ENCODE peak calls at places on chromosomes 16 and 17, in six cellular contexts. B is epithelial cell of esophagus, C is heart right ventricle, G is fibroblast of mammary gland, Z is endothelial cell, N is dorsolateral prefrontal cortex. H is an unnamed sample.

GRCh38 chr16:5621826-5622225 is 524.2 kb upstream of the EEF2KMT start:
- DNase-seq in N (no peak), Z (no peak), B (no peak), C (no peak), G (no peak), H (no peak)

GRCh38 chr16:82042841-82043240 is 7.8 kb downstream of the HSD17B2 start:
- DNase-seq in C (no peak), Z (no peak), G (no peak), B (no peak), N (no peak), H (no peak)

GRCh38 chr16:67393790-67394270 is 532 bp upstream of the TPPP3 start:
- DNase-seq in B (no peak), Z (no peak), N (no peak), C (no peak), G (no peak), H (no peak)

GRCh38 chr17:77382356-77382911 is 241.7 kb downstream of the SEC14L1 start:
- DNase-seq in Z (no peak), C (no peak), G (no peak), B (peak), N (no peak), H (peak)

GRCh38 chr17:8839410-8839935 is 28.0 kb downstream of the PIK3R6 start:
- DNase-seq in C (no peak), Z (no peak), B (no peak), N (no peak), G (no peak), H (no peak)

GRCh38 chr16:22787456-22788189 is 26.3 kb upstream of the HS3ST2 start:
- DNase-seq in B (peak), N (no peak), G (peak), Z (no peak), C (no peak), H (no peak)

GRCh38 chr17:72259977-72260376 is 139.2 kb downstream of the SOX9 start:
- DNase-seq in G (no peak), N (no peak), Z (no peak), C (no peak), B (no peak), H (no peak)

GRCh38 chr16:20911361-20911760 is 10.8 kb downstream of the LYRM1 start:
- DNase-seq in Z (no peak), N (no peak), G (peak), C (no peak), B (peak), H (no peak)

GRCh38 chr16:88357306-88358032 is 25.3 kb upstream of the ZNF469 start:
- DNase-seq in N (no peak), C (no peak), G (no peak), Z (no peak), B (no peak), H (no peak)

GRCh38 chr17:62187681-62188080 is 122.6 kb upstream of the MED13 start:
- DNase-seq in C (no peak), G (peak), B (peak), N (no peak), Z (no peak), H (no peak)

GRCh38 chr16:25434061-25434460 is 176.4 kb upstream of the ZKSCAN2 start:
- DNase-seq in B (no peak), C (no peak), N (no peak), G (no peak), Z (no peak), H (no peak)

GRCh38 chr17:27566673-27567562 is 64.1 kb upstream of the LGALS9 start:
- DNase-seq in Z (no peak), B (no peak), C (no peak), G (no peak), N (no peak), H (no peak)

GRCh38 chr16:80544326-80544725 is 3.5 kb downstream of the DYNLRB2 start:
- DNase-seq in N (no peak), Z (no peak), B (peak), G (no peak), C (no peak), H (no peak)

GRCh38 chr17:36856169-36856568 is 81.1 kb upstream of the LHX1 start:
- DNase-seq in G (no peak), N (no peak), Z (no peak), C (no peak), B (peak), H (no peak)

GRCh38 chr17:7897773-7898172 is 9.2 kb downstream of the CHD3 start:
- DNase-seq in C (no peak), B (peak), N (no peak), Z (no peak), G (peak), H (no peak)

GRCh38 chr17:50059759-50060273 is 3.9 kb downstream of the ITGA3 start:
- DNase-seq in C (no peak), N (no peak), B (peak), Z (no peak), G (peak), H (no peak)

GRCh38 chr16:64545769-64546168 is 576.1 kb downstream of the CDH11 start:
- DNase-seq in G (no peak), B (peak), C (no peak), Z (no peak), N (no peak), H (no peak)

GRCh38 chr16:60438894-60439293 is 1597.3 kb downstream of the CDH8 start:
- DNase-seq in Z (no peak), G (no peak), N (no peak), B (no peak), C (no peak), H (no peak)

GRCh38 chr16:19884021-19884485 is 595 bp downstream of the GPRC5B start:
- DNase-seq in G (no peak), B (no peak), Z (peak), C (peak), N (no peak), H (no peak)

GRCh38 chr17:47781397-47781796 is 40.2 kb downstream of the OSBPL7 start:
- DNase-seq in G (no peak), Z (no peak), C (no peak), B (no peak), N (no peak), H (peak)

GRCh38 chr17:45871718-45872117 is 22.6 kb upstream of the MAPT start:
- DNase-seq in G (no peak), Z (no peak), C (no peak), N (no peak), B (no peak), H (no peak)

GRCh38 chr17:27390540-27390939 is 65.7 kb upstream of the KSR1 start:
- DNase-seq in C (no peak), N (peak), G (no peak), B (no peak), Z (no peak), H (no peak)

GRCh38 chr16:22314661-22315626 is 17.7 kb downstream of the POLR3E start:
- DNase-seq in C (no peak), Z (no peak), B (peak), G (no peak), N (no peak), H (no peak)

GRCh38 chr16:74449470-74449869 is 28.2 kb upstream of the CLEC18B start:
- DNase-seq in B (peak), N (no peak), G (peak), C (peak), Z (no peak), H (no peak)

GRCh38 chr17:28041844-28042656 is 427 bp upstream of the NLK start:
- DNase-seq in B (peak), G (peak), N (no peak), C (no peak), Z (no peak), H (no peak)

GRCh38 chr16:49875812-49876715 is 20.2 kb upstream of the ZNF423 start:
- DNase-seq in N (no peak), B (no peak), Z (no peak), C (no peak), G (no peak), H (no peak)

GRCh38 chr17:7558544-7559306 is at the start of gene TNFSF13:
- DNase-seq in G (no peak), B (no peak), C (no peak), N (no peak), Z (no peak), H (no peak)

GRCh38 chr17:64125937-64126336 is 4.0 kb downstream of the ERN1 start:
- DNase-seq in Z (no peak), B (no peak), C (no peak), N (no peak), G (no peak), H (no peak)

GRCh38 chr16:58127634-58128033 is 1.5 kb downstream of the CFAP20 start:
- DNase-seq in G (no peak), N (no peak), C (no peak), B (no peak), Z (no peak), H (no peak)
- TF ChIP-seq CTCF in G (peak), N (peak), C (no peak), B (peak), Z (no peak), H (no peak)

GRCh38 chr16:69796285-69797118 is 34.4 kb downstream of the WWP2 start:
- DNase-seq in B (peak), G (peak), N (no peak), C (peak), Z (peak), H (peak)

GRCh38 chr16:69804283-69804682 is 42.2 kb downstream of the WWP2 start:
- DNase-seq in N (no peak), Z (no peak), C (no peak), B (no peak), G (peak), H (no peak)

GRCh38 chr16:69793521-69793920 is 31.4 kb downstream of the WWP2 start:
- DNase-seq in G (no peak), B (no peak), C (no peak), Z (no peak), N (no peak), H (no peak)

GRCh38 chr16:69799601-69800000 is 37.5 kb downstream of the WWP2 start:
- DNase-seq in N (no peak), C (no peak), G (peak), B (no peak), Z (no peak), H (no peak)

DNA sequence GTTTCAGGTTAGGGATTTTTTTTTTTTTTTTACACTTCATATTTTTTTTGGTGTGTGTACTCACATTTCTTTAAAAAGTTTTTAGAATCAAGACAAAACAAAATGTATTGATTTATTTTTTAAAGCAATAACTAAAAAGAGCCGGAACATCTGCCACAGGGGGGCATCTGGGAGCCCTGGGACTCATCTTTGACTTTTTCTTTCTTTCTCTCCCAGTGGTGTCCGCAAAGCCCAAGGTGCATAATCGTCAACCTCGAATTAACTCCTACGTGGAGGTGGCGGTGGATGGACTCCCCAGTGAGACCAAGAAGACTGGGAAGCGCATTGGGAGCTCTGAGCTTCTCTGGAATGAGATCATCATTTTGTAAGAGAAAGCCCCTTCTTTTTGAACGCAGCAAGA is 36.3 kb downstream of the WWP2 start:
- DNase-seq in B (no peak), N (peak), C (peak), G (peak), Z (no peak), H (no peak)
- TF ChIP-seq CTCF in B (peak), N (peak), C (peak), G (peak), Z (no peak), H (peak)

GRCh38 chr16:85894266-85894665 is 4.7 kb upstream of the IRF8 start:
- DNase-seq in C (no peak), Z (no peak), N (no peak), B (no peak), G (no peak), H (peak)

GRCh38 chr16:85899444-85899843 is 482 bp downstream of the IRF8 start:
- DNase-seq in B (no peak), G (no peak), C (no peak), N (no peak), Z (no peak), H (no peak)

GRCh38 chr16:85898521-85899442 is at the start of gene IRF8:
- DNase-seq in C (peak), G (no peak), Z (peak), B (no peak), N (no peak), H (peak)

GRCh38 chr16:85900031-85900792 is 1.2 kb downstream of the IRF8 start:
- DNase-seq in N (no peak), G (no peak), Z (no peak), C (no peak), B (no peak), H (no peak)

GRCh38 chr16:85897384-85897783 is 1.6 kb upstream of the IRF8 start:
- DNase-seq in G (no peak), N (no peak), C (no peak), Z (no peak), B (no peak), H (no peak)
- TF ChIP-seq CTCF in G (no peak), N (no peak), C (no peak), Z (no peak), B (no peak), H (peak)

GRCh38 chr16:77195411-77195810 is 3.8 kb upstream of the SYCE1L start:
- DNase-seq in B (no peak), Z (no peak), C (no peak), G (no peak), N (no peak), H (no peak)
- TF ChIP-seq CTCF in B (no peak), Z (no peak), C (no peak), G (no peak), N (no peak), H (no peak)

DNA sequence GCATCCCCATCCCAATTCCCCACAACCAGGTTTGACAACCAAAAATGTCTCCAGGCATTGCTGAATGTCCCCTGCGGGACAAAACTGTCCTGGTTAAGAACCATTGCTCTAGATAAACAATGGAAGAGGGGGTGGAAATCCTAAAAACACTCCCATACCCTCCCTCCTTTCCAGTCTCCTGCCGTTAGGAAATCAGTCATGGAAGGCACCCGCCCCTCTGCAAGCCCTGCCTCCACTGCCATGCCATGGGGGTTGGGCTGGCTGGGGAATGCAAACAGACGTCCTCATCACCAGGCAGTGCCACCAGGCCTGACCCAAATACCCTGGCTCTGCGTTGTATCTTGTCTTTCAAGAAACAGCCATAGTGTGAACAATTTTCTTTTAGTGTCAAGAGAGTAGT is 57.5 kb downstream of the CYTH1 start:
- DNase-seq in G (no peak), B (peak), N (peak), C (peak), Z (no peak), H (no peak)
- TF ChIP-seq CTCF in G (no peak), B (no peak), N (no peak), C (no peak), Z (no peak), H (no peak)

DNA sequence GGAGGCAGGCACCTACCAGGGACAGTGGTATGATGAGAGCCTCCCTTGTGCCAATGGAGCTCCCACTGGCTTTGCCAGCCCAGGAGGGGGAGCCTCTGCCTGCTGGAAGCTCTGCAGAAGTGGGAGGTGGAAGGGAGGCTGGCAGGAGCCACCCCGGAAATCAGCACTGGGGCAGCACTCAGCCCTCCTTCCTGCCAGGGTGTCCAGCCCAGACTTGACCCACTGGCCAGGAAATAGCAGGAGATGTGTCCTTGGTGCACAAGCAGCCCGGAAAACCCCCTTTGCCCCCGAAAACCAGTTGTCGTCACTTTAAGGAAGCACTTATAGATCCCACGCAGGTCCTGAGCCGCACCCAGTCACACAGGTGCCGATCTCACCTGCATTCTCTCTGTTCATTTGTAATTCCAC is 49.3 kb upstream of the CACNG4 start:
- DNase-seq in N (no peak), C (no peak), G (no peak), Z (no peak), B (peak), H (no peak)
- TF ChIP-seq CTCF in N (no peak), C (no peak), G (no peak), Z (no peak), B (peak), H (peak)

GRCh38 chr17:60639019-60639330 is 38.7 kb upstream of the BCAS3 start:
- DNase-seq in G (no peak), C (no peak), N (no peak), B (no peak), Z (no peak), H (no peak)
- TF ChIP-seq CTCF in G (no peak), C (no peak), N (peak), B (no peak), Z (peak), H (no peak)

H was measured in Caco-2.